ENCODE peak calls at places on chromosomes 1 and 21, in five cellular contexts. One of them, this sample, is unnamed.

GRCh38 chr1:8603220-8603616 is 214.2 kb downstream of the RERE start:
- DNase-seq in hepatocyte: no peak
- DNase-seq in tibial artery: no peak
- DNase-seq in H1: no peak
- DNase-seq in CD8-positive, alpha-beta memory T cell: no peak
- DNase-seq in this sample: no peak

GRCh38 chr21:45537746-45538291 is 4.4 kb downstream of the SLC19A1 start:
- DNase-seq in hepatocyte: no peak
- DNase-seq in tibial artery: peak; percentile 45
- DNase-seq in H1: no peak
- DNase-seq in CD8-positive, alpha-beta memory T cell: no peak
- DNase-seq in this sample: no peak

GRCh38 chr1:182584746-182585145 is 4.3 kb downstream of the RNASEL start:
- DNase-seq in hepatocyte: no peak
- DNase-seq in tibial artery: no peak
- DNase-seq in H1: no peak
- DNase-seq in CD8-positive, alpha-beta memory T cell: no peak
- DNase-seq in this sample: no peak

GRCh38 chr1:230073371-230074035 is 6.5 kb downstream of the GALNT2 start:
- DNase-seq in hepatocyte: no peak
- DNase-seq in tibial artery: no peak
- DNase-seq in H1: no peak
- DNase-seq in CD8-positive, alpha-beta memory T cell: no peak
- DNase-seq in this sample: no peak

GRCh38 chr1:108512239-108513071 is 47.4 kb upstream of the EEIG2 start:
- DNase-seq in hepatocyte: peak; percentile 31
- DNase-seq in tibial artery: no peak
- DNase-seq in H1: no peak
- DNase-seq in CD8-positive, alpha-beta memory T cell: peak; percentile 37
- DNase-seq in this sample: no peak

GRCh38 chr1:206782448-206782847 is 10.2 kb upstream of the IL10 start:
- DNase-seq in hepatocyte: no peak
- DNase-seq in tibial artery: no peak
- DNase-seq in H1: no peak
- DNase-seq in CD8-positive, alpha-beta memory T cell: no peak
- DNase-seq in this sample: no peak

GRCh38 chr1:21270086-21270689 is 20.1 kb downstream of the ECE1 start:
- DNase-seq in hepatocyte: peak; percentile 75
- DNase-seq in tibial artery: peak; percentile 86
- DNase-seq in H1: peak; percentile 63
- DNase-seq in CD8-positive, alpha-beta memory T cell: peak; percentile 65
- DNase-seq in this sample: peak; percentile 81

GRCh38 chr1:90725961-90726715 is 9.0 kb upstream of the BARHL2 start:
- DNase-seq in hepatocyte: no peak
- DNase-seq in tibial artery: no peak
- DNase-seq in H1: no peak
- DNase-seq in CD8-positive, alpha-beta memory T cell: no peak
- DNase-seq in this sample: no peak

GRCh38 chr1:199173356-199173755 is 534.5 kb downstream of the PTPRC start:
- DNase-seq in hepatocyte: no peak
- DNase-seq in tibial artery: no peak
- DNase-seq in H1: no peak
- DNase-seq in CD8-positive, alpha-beta memory T cell: peak; percentile 74
- DNase-seq in this sample: no peak

GRCh38 chr1:11383553-11384169 is 95.3 kb upstream of the DISP3 start:
- DNase-seq in hepatocyte: no peak
- DNase-seq in tibial artery: no peak
- DNase-seq in H1: no peak
- DNase-seq in CD8-positive, alpha-beta memory T cell: no peak
- DNase-seq in this sample: no peak

GRCh38 chr1:99766378-99766800 is at the start of gene FRRS1:
- DNase-seq in hepatocyte: peak; percentile 80
- DNase-seq in tibial artery: peak; percentile 68
- DNase-seq in H1: peak; percentile 29
- DNase-seq in CD8-positive, alpha-beta memory T cell: peak; percentile 34
- DNase-seq in this sample: peak; percentile 4

GRCh38 chr1:32035119-32035518 is 21.5 kb downstream of the KHDRBS1 start:
- DNase-seq in hepatocyte: no peak
- DNase-seq in tibial artery: no peak
- DNase-seq in H1: no peak
- DNase-seq in CD8-positive, alpha-beta memory T cell: no peak
- DNase-seq in this sample: no peak

GRCh38 chr1:229002451-229002960 is 267.2 kb downstream of the RHOU start:
- DNase-seq in hepatocyte: no peak
- DNase-seq in tibial artery: peak; percentile 6
- DNase-seq in H1: no peak
- DNase-seq in CD8-positive, alpha-beta memory T cell: no peak
- DNase-seq in this sample: no peak

GRCh38 chr1:206496131-206496793 is 11.1 kb upstream of the RASSF5 start:
- DNase-seq in hepatocyte: no peak
- DNase-seq in tibial artery: no peak
- DNase-seq in H1: no peak
- DNase-seq in CD8-positive, alpha-beta memory T cell: no peak
- DNase-seq in this sample: no peak

GRCh38 chr1:8448906-8449661 is 131.2 kb downstream of the SLC45A1 start:
- DNase-seq in hepatocyte: no peak
- DNase-seq in tibial artery: no peak
- DNase-seq in H1: no peak
- DNase-seq in CD8-positive, alpha-beta memory T cell: no peak
- DNase-seq in this sample: no peak

GRCh38 chr1:26300586-26301275 is 5.7 kb downstream of the UBXN11 start:
- DNase-seq in hepatocyte: no peak
- DNase-seq in tibial artery: peak; percentile 39
- DNase-seq in H1: no peak
- DNase-seq in CD8-positive, alpha-beta memory T cell: no peak
- DNase-seq in this sample: no peak

GRCh38 chr1:113140588-113141446 is 67.8 kb downstream of the LRIG2 start:
- DNase-seq in hepatocyte: peak; percentile 83
- DNase-seq in tibial artery: peak; percentile 71
- DNase-seq in H1: peak; percentile 29
- DNase-seq in CD8-positive, alpha-beta memory T cell: peak; percentile 18
- DNase-seq in this sample: peak; percentile 37

GRCh38 chr1:154866995-154867795 is 2.9 kb downstream of the KCNN3 start:
- DNase-seq in hepatocyte: peak; percentile 64
- DNase-seq in tibial artery: no peak
- DNase-seq in H1: no peak
- DNase-seq in CD8-positive, alpha-beta memory T cell: no peak
- DNase-seq in this sample: no peak

GRCh38 chr1:183918589-183918988 is 113.7 kb downstream of the RGL1 start:
- DNase-seq in hepatocyte: no peak
- DNase-seq in tibial artery: no peak
- DNase-seq in H1: no peak
- DNase-seq in CD8-positive, alpha-beta memory T cell: no peak
- DNase-seq in this sample: no peak

GRCh38 chr1:231106347-231106746 is 55.5 kb upstream of the TRIM67 start:
- DNase-seq in hepatocyte: peak; percentile 42
- DNase-seq in tibial artery: no peak
- DNase-seq in H1: no peak
- DNase-seq in CD8-positive, alpha-beta memory T cell: no peak
- DNase-seq in this sample: no peak

GRCh38 chr21:25670726-25671125 is 31.7 kb downstream of the JAM2 start:
- DNase-seq in hepatocyte: no peak
- DNase-seq in tibial artery: no peak
- DNase-seq in H1: no peak
- DNase-seq in CD8-positive, alpha-beta memory T cell: no peak
- DNase-seq in this sample: no peak

GRCh38 chr1:180229483-180230415 is at the start of gene LHX4:
- DNase-seq in hepatocyte: peak; percentile 41
- DNase-seq in tibial artery: peak; percentile 61
- DNase-seq in H1: no peak
- DNase-seq in CD8-positive, alpha-beta memory T cell: no peak
- DNase-seq in this sample: no peak
- H3K27me3 ChIP-seq in hepatocyte: peaks cover 96% of the 10 kb centered on the region
- H3K27me3 ChIP-seq in tibial artery: peaks cover 99% of the 10 kb centered on the region
- H3K27me3 ChIP-seq in H1: peaks cover 39% of the 10 kb centered on the region
- H3K27me3 ChIP-seq in CD8-positive, alpha-beta memory T cell: peaks cover 55% of the 10 kb centered on the region
- H3K27me3 ChIP-seq in this sample: peaks cover 82% of the 10 kb centered on the region

DNA sequence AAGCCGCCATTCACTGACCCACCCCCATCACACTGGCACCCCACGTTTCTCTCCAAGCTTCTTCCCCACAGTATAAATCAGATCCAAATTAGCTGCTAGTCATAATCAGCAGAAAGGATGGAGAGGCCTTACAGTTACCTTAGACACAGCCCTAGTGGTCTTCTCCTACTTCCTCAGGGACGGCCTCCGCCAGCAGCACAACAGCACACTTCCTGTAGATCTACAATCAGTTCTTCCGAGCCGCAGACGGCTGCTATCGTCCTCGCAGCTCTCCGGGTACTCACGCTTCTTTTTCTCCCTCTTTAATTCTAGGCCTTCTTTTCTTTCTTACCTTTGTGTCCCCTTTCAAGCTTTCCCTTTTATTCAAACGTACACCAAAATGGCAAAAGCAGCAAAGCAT is 313.5 kb downstream of the SMYD3 start:
- DNase-seq in hepatocyte: no peak
- DNase-seq in tibial artery: no peak
- DNase-seq in H1: no peak
- DNase-seq in CD8-positive, alpha-beta memory T cell: no peak
- DNase-seq in this sample: no peak
- H3K27me3 ChIP-seq in hepatocyte: no peaks in the 10 kb centered on the region
- H3K27me3 ChIP-seq in tibial artery: no peaks in the 10 kb centered on the region
- H3K27me3 ChIP-seq in H1: no peaks in the 10 kb centered on the region
- H3K27me3 ChIP-seq in CD8-positive, alpha-beta memory T cell: no peaks in the 10 kb centered on the region
- H3K27me3 ChIP-seq in this sample: no peaks in the 10 kb centered on the region

GRCh38 chr1:22709227-22709626 is 1.4 kb upstream of the EPHB2 start:
- DNase-seq in hepatocyte: no peak
- DNase-seq in tibial artery: no peak
- DNase-seq in H1: no peak
- DNase-seq in CD8-positive, alpha-beta memory T cell: no peak
- DNase-seq in this sample: no peak
- H3K27me3 ChIP-seq in hepatocyte: no peaks in the 10 kb centered on the region
- H3K27me3 ChIP-seq in tibial artery: peaks cover 46% of the 10 kb centered on the region
- H3K27me3 ChIP-seq in H1: peaks cover 7% of the 10 kb centered on the region
- H3K27me3 ChIP-seq in CD8-positive, alpha-beta memory T cell: peaks cover 28% of the 10 kb centered on the region
- H3K27me3 ChIP-seq in this sample: peaks cover 45% of the 10 kb centered on the region

DNA sequence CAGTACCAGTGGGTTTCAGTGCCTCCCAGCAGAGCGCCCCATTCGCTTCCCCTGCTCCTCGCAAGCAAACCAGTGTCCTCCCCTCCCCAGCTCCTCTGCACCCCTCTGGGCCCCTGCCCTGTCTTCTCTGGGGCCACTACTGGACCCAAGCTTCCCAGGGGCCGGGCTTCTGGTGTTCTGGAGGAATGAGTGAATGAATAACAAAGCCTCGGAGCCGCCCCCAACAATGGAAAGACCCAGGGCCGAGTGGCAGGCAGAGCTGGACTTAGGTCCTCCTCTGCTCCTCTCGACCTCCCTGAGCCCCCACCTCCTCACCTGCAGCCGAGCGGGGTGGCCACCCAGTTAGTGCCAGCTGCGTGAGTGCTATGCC is 37.6 kb downstream of the MATN1 start:
- DNase-seq in hepatocyte: no peak
- DNase-seq in tibial artery: peak; percentile 60
- DNase-seq in H1: no peak
- DNase-seq in CD8-positive, alpha-beta memory T cell: no peak
- DNase-seq in this sample: no peak
- H3K27me3 ChIP-seq in hepatocyte: peaks cover 22% of the 10 kb centered on the region
- H3K27me3 ChIP-seq in tibial artery: peaks cover 76% of the 10 kb centered on the region
- H3K27me3 ChIP-seq in H1: no peaks in the 10 kb centered on the region
- H3K27me3 ChIP-seq in CD8-positive, alpha-beta memory T cell: peaks cover 12% of the 10 kb centered on the region
- H3K27me3 ChIP-seq in this sample: peaks cover 46% of the 10 kb centered on the region

This sample was measured in CD4-positive, alpha-beta T cell.